ENCODE peak calls at places on chromosome 3, in five cellular contexts. Q, R, I, C and B are unnamed samples.

GRCh38 chr3:172629470-172629869 is 81.4 kb downstream of the NCEH1 start:
- DNase-seq in Q (no peak), R (no peak), I (no peak), C (no peak), B (no peak)

GRCh38 chr3:127544806-127545545 is 45.6 kb downstream of the TPRA1 start:
- DNase-seq in Q (no peak), R (no peak), I (no peak), C (no peak), B (no peak)

GRCh38 chr3:117404756-117405155 is 695.2 kb downstream of the TUSC7 start:
- DNase-seq in Q (no peak), R (no peak), I (no peak), C (no peak), B (no peak)

GRCh38 chr3:108292905-108293328 is 3.4 kb upstream of the HHLA2 start:
- DNase-seq in Q (no peak), R (no peak), I (no peak), C (no peak), B (peak; percentile 69)

GRCh38 chr3:191238321-191238817 is 39.3 kb downstream of the OSTN start:
- DNase-seq in Q (no peak), R (no peak), I (peak; percentile 29), C (no peak), B (no peak)

GRCh38 chr3:156455839-156456238 is 99.1 kb downstream of the SSR3 start:
- DNase-seq in Q (peak; percentile 69), R (peak; percentile 78), I (peak; percentile 44), C (no peak), B (no peak)

GRCh38 chr3:169082634-169083033 is 580.9 kb downstream of the MECOM start:
- DNase-seq in Q (no peak), R (no peak), I (no peak), C (no peak), B (no peak)

GRCh38 chr3:171875923-171876412 is 32.8 kb downstream of the TMEM212 start:
- DNase-seq in Q (no peak), R (no peak), I (peak; percentile 48), C (no peak), B (no peak)

GRCh38 chr3:82824491-82824890 is 1063.0 kb upstream of the GBE1 start:
- DNase-seq in Q (no peak), R (no peak), I (no peak), C (no peak), B (no peak)

GRCh38 chr3:81793410-81793809 is 32.0 kb upstream of the GBE1 start:
- DNase-seq in Q (no peak), R (no peak), I (no peak), C (no peak), B (no peak)

GRCh38 chr3:172106989-172107388 is 67.6 kb downstream of the FNDC3B start:
- DNase-seq in Q (no peak), R (peak; percentile 84), I (no peak), C (no peak), B (peak; percentile 70)

GRCh38 chr3:139655880-139656279 is 21.9 kb downstream of the NMNAT3 start:
- DNase-seq in Q (no peak), R (no peak), I (peak; percentile 6), C (no peak), B (no peak)

GRCh38 chr3:126555795-126556636 is 2.7 kb downstream of the C3orf22 start:
- DNase-seq in Q (no peak), R (no peak), I (no peak), C (no peak), B (no peak)

GRCh38 chr3:110579841-110580550 is 491.6 kb upstream of the NECTIN3 start:
- DNase-seq in Q (no peak), R (no peak), I (no peak), C (no peak), B (no peak)

GRCh38 chr3:155497930-155498647 is 204.6 kb upstream of the STRIT1 start:
- DNase-seq in Q (no peak), R (peak; percentile 4), I (peak; percentile 7), C (no peak), B (no peak)

GRCh38 chr3:151906751-151907150 is 33.3 kb downstream of the SUCNR1 start:
- DNase-seq in Q (no peak), R (no peak), I (no peak), C (no peak), B (no peak)

GRCh38 chr3:182294696-182295095 is 498.6 kb upstream of the ATP11B start:
- DNase-seq in Q (no peak), R (no peak), I (no peak), C (no peak), B (no peak)

GRCh38 chr3:78497692-78498091 is 1270.1 kb downstream of the ROBO1 start:
- DNase-seq in Q (no peak), R (no peak), I (no peak), C (no peak), B (no peak)

GRCh38 chr3:57068437-57069089 is 8.1 kb downstream of the SPATA12 start:
- DNase-seq in Q (no peak), R (peak; percentile 65), I (no peak), C (no peak), B (peak; percentile 95)

GRCh38 chr3:60316121-60316783 is 935.0 kb downstream of the FHIT start:
- DNase-seq in Q (no peak), R (no peak), I (no peak), C (no peak), B (no peak)

GRCh38 chr3:131077904-131078303 is 51.2 kb downstream of the NEK11 start:
- DNase-seq in Q (peak; percentile 26), R (no peak), I (no peak), C (peak; percentile 47), B (no peak)

GRCh38 chr3:27721717-27722564 is at the start of gene EOMES:
- DNase-seq in Q (peak; percentile 81), R (no peak), I (peak; percentile 30), C (no peak), B (no peak)

GRCh38 chr3:186705882-186706780 is 11.0 kb upstream of the KNG1 start:
- DNase-seq in Q (no peak), R (no peak), I (no peak), C (no peak), B (peak; percentile 12)

GRCh38 chr3:169146112-169146665 is 517.3 kb downstream of the MECOM start:
- DNase-seq in Q (peak; percentile 57), R (peak; percentile 82), I (no peak), C (no peak), B (no peak)

GRCh38 chr3:174958671-174959328 is 99.7 kb downstream of the NAALADL2 start:
- DNase-seq in Q (no peak), R (no peak), I (no peak), C (no peak), B (no peak)

GRCh38 chr3:49869525-49870126 is at the start of gene CAMKV:
- DNase-seq in Q (peak; percentile 77), R (peak; percentile 27), I (no peak), C (no peak), B (no peak)
- TF ChIP-seq ATF2 in Q (no peak), R (no peak), I (no peak), C (no peak), B (no peak)

GRCh38 chr3:101133638-101134037 is 140.4 kb upstream of the ABI3BP start:
- DNase-seq in Q (no peak), R (no peak), I (no peak), C (no peak), B (no peak)
- TF ChIP-seq ATF2 in Q (no peak), R (no peak), I (no peak), C (no peak), B (no peak)

DNA sequence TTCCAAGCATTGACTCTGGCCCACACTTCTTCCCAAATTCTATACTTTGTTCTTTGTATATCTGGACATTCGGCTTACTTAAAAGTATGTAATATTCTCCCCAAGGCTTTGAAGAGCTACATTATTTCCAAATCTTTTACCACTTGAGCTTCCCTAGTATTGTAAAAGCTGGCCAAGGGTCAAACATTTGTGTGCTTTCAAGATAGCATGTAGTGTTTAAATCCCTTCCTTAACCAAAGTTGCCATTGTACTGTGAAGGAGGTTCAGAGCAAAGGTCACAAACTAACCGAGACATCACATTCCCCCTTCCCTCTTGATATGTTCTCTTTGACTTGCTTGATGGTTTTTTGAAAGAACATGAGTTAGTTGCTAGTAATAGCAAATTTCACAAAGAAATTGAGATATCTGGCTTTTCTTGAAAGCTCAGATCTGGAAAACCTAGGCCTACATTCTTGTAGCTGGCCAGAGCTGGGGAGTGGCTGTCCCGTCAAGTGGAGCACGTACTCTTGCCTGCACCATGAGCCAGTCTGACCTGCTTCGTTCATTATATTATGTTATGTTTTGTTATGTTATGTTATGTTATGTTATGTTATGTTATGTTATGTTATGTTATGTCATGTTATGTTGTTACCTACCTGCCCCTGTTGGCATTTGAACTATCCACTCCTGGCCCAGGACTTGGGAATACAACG is 60.2 kb downstream of the FILIP1L start:
- DNase-seq in Q (no peak), R (no peak), I (peak; percentile 9), C (no peak), B (no peak)
- TF ChIP-seq ATF2 in Q (no peak), R (no peak), I (no peak), C (no peak), B (no peak)

GRCh38 chr3:181230258-181230657 is 240.7 kb upstream of the DNAJC19 start:
- DNase-seq in Q (peak; percentile 44), R (no peak), I (no peak), C (peak; percentile 27), B (no peak)
- TF ChIP-seq ATF2 in Q (no peak), R (no peak), I (no peak), C (no peak), B (no peak)

GRCh38 chr3:19888428-19889152 is 45.4 kb downstream of the EFHB start:
- DNase-seq in Q (no peak), R (peak; percentile 44), I (no peak), C (no peak), B (no peak)

GRCh38 chr3:19881036-19881435 is 53.0 kb downstream of the EFHB start:
- DNase-seq in Q (no peak), R (no peak), I (no peak), C (no peak), B (no peak)

GRCh38 chr3:19886404-19886803 is 47.6 kb downstream of the EFHB start:
- DNase-seq in Q (no peak), R (no peak), I (peak; percentile 46), C (no peak), B (no peak)

GRCh38 chr3:19881852-19882251 is 52.2 kb downstream of the EFHB start:
- DNase-seq in Q (no peak), R (no peak), I (no peak), C (no peak), B (no peak)

DNA sequence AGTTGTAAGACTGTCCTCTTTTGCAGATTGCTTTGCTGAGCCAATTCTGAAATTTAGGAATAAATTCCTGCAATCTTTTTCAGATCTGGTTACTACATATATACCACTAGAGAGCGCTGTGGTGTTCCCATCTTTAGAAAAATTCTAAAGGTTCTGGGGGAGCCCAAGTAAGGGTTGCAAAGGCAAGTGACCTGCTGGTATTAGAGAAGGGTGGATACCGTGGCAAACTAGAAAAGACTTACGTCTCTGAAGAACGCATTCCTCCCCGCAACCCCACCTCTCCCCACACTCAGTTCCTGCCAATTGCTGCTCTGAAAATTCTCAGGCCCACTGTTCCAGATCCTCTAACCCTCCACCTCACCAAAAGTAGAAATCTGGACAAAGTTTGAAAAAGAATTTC is 48.5 kb downstream of the EFHB start:
- DNase-seq in Q (no peak), R (peak; percentile 73), I (peak; percentile 30), C (no peak), B (no peak)
- TF ChIP-seq ATF2 in Q (no peak), R (no peak), I (no peak), C (no peak), B (no peak)